ENCODE peak calls at places on chromosome 20, in four cellular contexts. B, X, A and Y are unnamed samples.

GRCh38 chr20:9035129-9035528 is 33.8 kb upstream of the PLCB4 start:
- DNase-seq in A (peak), B (peak), X (no peak), Y (peak)

GRCh38 chr20:38156280-38156679 is 8.8 kb downstream of the TGM2 start:
- DNase-seq in X (no peak), A (no peak), B (no peak), Y (peak)

GRCh38 chr20:40291483-40291882 is 397.6 kb downstream of the MAFB start:
- DNase-seq in X (no peak), B (no peak), A (no peak), Y (no peak)

GRCh38 chr20:1087311-1087710 is 31.1 kb upstream of the PSMF1 start:
- DNase-seq in A (no peak), B (no peak), X (no peak), Y (no peak)

GRCh38 chr20:63356511-63356910 is 4.6 kb downstream of the CHRNA4 start:
- DNase-seq in A (no peak), X (no peak), B (no peak), Y (no peak)

GRCh38 chr20:63258826-63259225 is 4.6 kb upstream of the NKAIN4 start:
- DNase-seq in B (no peak), X (no peak), A (no peak), Y (peak)

GRCh38 chr20:51372176-51372803 is 170.2 kb downstream of the NFATC2 start:
- DNase-seq in A (peak), B (no peak), X (peak), Y (peak)

GRCh38 chr20:16025084-16025483 is 548.2 kb downstream of the KIF16B start:
- DNase-seq in B (no peak), X (no peak), A (no peak), Y (no peak)

GRCh38 chr20:709421-709820 is 33.8 kb upstream of the SCRT2 start:
- DNase-seq in A (peak), X (no peak), B (peak), Y (no peak)

GRCh38 chr20:50372770-50373088 is 137.5 kb upstream of the PTPN1 start:
- DNase-seq in X (no peak), A (no peak), B (no peak), Y (no peak)

GRCh38 chr20:17995967-17996819 is 27.4 kb downstream of the MGME1 start:
- DNase-seq in A (peak), X (no peak), B (no peak), Y (peak)

GRCh38 chr20:51631011-51631950 is 88.8 kb upstream of the NFATC2 start:
- DNase-seq in B (peak), X (no peak), A (peak), Y (peak)

GRCh38 chr20:63703976-63704748 is 3.6 kb downstream of the ARFRP1 start:
- DNase-seq in A (no peak), X (no peak), B (peak), Y (no peak)

GRCh38 chr20:50215101-50215500 is 24.5 kb downstream of the CEBPB start:
- DNase-seq in B (peak), A (peak), X (no peak), Y (peak)

GRCh38 chr20:3674447-3674846 is 7.4 kb downstream of the ADAM33 start:
- DNase-seq in A (no peak), X (no peak), B (no peak), Y (no peak)

GRCh38 chr20:32179934-32180333 is 27.6 kb downstream of the PLAGL2 start:
- DNase-seq in X (no peak), A (no peak), B (peak), Y (no peak)

GRCh38 chr20:40688129-40689099 is 622 bp downstream of the MAFB start:
- DNase-seq in X (no peak), B (peak), A (peak), Y (no peak)

GRCh38 chr20:62344782-62345181 is 22.3 kb downstream of the LAMA5 start:
- DNase-seq in A (peak), B (no peak), X (no peak), Y (peak)

GRCh38 chr20:63885264-63886053 is 9.5 kb upstream of the DNAJC5 start:
- DNase-seq in X (no peak), B (no peak), A (no peak), Y (no peak)

GRCh38 chr20:62652051-62652893 is 10.0 kb downstream of the SLCO4A1 start:
- DNase-seq in X (peak), B (peak), A (peak), Y (peak)

GRCh38 chr20:22836877-22837276 is 198.2 kb upstream of the SSTR4 start:
- DNase-seq in A (peak), B (no peak), X (no peak), Y (peak)

GRCh38 chr20:55535366-55535765 is 470.0 kb downstream of the CBLN4 start:
- DNase-seq in A (no peak), B (no peak), X (no peak), Y (no peak)

GRCh38 chr20:25247100-25247665 is 702 bp upstream of the PYGB start:
- DNase-seq in B (peak), X (no peak), A (peak), Y (peak)

GRCh38 chr20:40741507-40742106 is 52.6 kb upstream of the MAFB start:
- DNase-seq in A (peak), X (peak), B (no peak), Y (peak)

GRCh38 chr20:22402550-22402949 is 181.8 kb downstream of the FOXA2 start:
- DNase-seq in X (no peak), B (no peak), A (no peak), Y (no peak)

GRCh38 chr20:25088267-25088666 is 6.3 kb upstream of the VSX1 start:
- DNase-seq in A (no peak), B (no peak), X (no peak), Y (no peak)

GRCh38 chr20:61042501-61043385 is 209.3 kb upstream of the CDH4 start:
- DNase-seq in A (no peak), X (no peak), B (peak), Y (no peak)

DNA sequence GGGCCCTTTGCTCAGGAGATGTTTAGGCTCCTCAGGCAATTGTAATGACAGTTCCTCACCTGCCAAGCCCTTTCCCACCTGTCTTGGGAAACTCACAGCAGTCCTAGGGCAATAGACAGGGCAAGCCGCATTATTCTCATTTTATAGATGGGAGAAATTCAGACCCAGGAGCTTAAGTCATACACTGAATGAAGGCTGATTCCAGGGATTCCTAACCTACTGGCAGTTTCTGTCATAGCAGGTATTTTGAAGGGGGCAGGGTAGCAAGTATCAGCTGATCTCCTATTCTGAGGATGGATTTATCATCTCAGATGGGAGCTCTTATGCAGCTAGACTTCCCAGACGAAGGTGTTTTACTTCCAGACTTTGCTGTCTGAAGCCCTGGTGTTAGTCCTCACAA is 61.4 kb upstream of the MYL9 start:
- DNase-seq in A (peak), B (no peak), X (no peak), Y (no peak)
- TF ChIP-seq CTCF in A (peak), B (no peak), X (no peak), Y (no peak)

DNA sequence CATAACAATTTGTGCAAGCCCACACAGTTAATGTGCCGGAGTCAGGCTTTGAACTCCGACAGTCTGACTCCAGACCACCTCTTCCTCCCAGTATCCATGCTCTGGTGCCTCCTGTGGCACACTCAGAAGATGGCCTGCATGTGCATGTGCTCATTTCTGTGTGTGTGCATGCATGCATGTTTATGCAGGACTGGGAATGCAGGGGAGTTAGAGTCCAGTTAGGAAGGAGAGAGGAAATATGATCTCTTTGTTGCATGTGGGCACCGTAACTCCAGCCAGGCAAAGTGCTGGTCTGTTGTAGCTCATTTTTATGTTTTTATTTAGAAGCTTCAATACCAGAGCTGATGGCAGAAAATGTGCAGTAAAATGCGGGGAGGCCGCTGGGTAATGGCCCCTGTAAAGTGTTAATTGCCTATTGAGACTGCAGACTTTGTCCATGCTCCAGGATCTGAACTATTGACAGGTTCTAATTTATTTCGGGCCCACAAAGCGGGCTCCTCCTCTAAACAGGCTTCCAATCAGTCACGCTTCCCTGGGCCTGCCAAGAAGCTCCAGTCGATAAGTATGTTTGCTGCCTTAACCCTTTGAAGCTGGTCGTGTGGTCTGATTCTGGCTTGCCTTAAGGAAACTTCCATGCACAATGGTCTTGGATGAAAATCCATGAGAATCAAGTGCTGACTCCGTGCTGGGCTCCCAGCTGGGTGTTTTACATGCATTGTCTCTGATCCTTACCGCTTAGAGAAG is 248.4 kb downstream of the DHX35 start:
- DNase-seq in B (no peak), A (no peak), X (no peak), Y (no peak)
- TF ChIP-seq CTCF in B (no peak), A (no peak), X (no peak), Y (no peak)

DNA sequence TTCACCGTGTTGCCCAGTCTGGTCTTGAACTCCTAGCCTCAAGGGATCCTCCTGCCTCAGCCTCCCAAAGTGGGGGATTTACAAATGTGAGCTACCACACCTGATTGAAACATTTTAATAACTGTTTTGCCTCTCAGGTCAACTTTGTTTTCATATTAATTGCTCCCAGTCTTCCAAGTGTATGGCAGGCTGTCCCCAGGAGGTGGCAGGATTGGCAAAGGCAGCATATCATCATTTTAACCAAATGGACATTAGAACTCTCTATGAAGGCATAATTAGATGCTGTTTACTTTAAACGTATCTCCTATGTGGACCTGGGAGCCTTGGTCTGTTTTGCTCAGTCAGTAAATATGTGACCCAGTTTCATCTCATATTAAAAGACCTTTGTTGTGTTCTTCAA is 59.2 kb upstream of the CSE1L start:
- DNase-seq in B (no peak), X (no peak), A (peak), Y (no peak)
- TF ChIP-seq CTCF in B (no peak), X (no peak), A (peak), Y (peak)

GRCh38 chr20:45459606-45460005 is 9.9 kb upstream of the WFDC2 start:
- DNase-seq in X (no peak), B (no peak), A (peak), Y (peak)
- TF ChIP-seq CTCF in X (no peak), B (no peak), A (peak), Y (peak)